ENCODE peak calls at places on chromosome 1, in four cellular contexts. X, P, E and R are unnamed samples.

GRCh38 chr1:154534263-154534844 is 24.1 kb downstream of the UBE2Q1 start:
- DNase-seq in X (peak), P (peak), E (no peak), R (peak)

GRCh38 chr1:77757066-77757584 is 2.5 kb downstream of the USP33 start:
- DNase-seq in X (no peak), P (no peak), E (no peak), R (no peak)

GRCh38 chr1:240465531-240465940 is 146.4 kb downstream of the GREM2 start:
- DNase-seq in X (peak), P (peak), E (no peak), R (no peak)

GRCh38 chr1:112083487-112083886 is 94.0 kb upstream of the KCND3 start:
- DNase-seq in X (no peak), P (no peak), E (no peak), R (peak)

GRCh38 chr1:39413902-39414528 is 77.4 kb upstream of the BMP8A start:
- DNase-seq in X (no peak), P (no peak), E (no peak), R (no peak)

GRCh38 chr1:15452216-15452615 is 4.3 kb upstream of the CELA2A start:
- DNase-seq in X (no peak), P (no peak), E (no peak), R (no peak)

GRCh38 chr1:59947047-59947938 is 20.7 kb upstream of the CYP2J2 start:
- DNase-seq in X (peak), P (peak), E (peak), R (peak)

GRCh38 chr1:18684306-18684705 is 53.7 kb downstream of the PAX7 start:
- DNase-seq in X (no peak), P (no peak), E (no peak), R (no peak)

GRCh38 chr1:167517535-167518330 is 596 bp downstream of the CD247 start:
- DNase-seq in X (peak), P (no peak), E (no peak), R (no peak)

GRCh38 chr1:66641851-66642473 is 108.0 kb downstream of the SGIP1 start:
- DNase-seq in X (no peak), P (no peak), E (no peak), R (peak)

GRCh38 chr1:234763910-234764309 is 153.9 kb upstream of the IRF2BP2 start:
- DNase-seq in X (no peak), P (no peak), E (no peak), R (no peak)

GRCh38 chr1:153754266-153754665 is 20.9 kb upstream of the SLC27A3 start:
- DNase-seq in X (no peak), P (no peak), E (no peak), R (no peak)

GRCh38 chr1:212607206-212607923 is 1.2 kb upstream of the ATF3 start:
- DNase-seq in X (no peak), P (peak), E (peak), R (no peak)

GRCh38 chr1:28604411-28604810 is 12.3 kb downstream of the RAB42 start:
- DNase-seq in X (no peak), P (no peak), E (no peak), R (no peak)

DNA sequence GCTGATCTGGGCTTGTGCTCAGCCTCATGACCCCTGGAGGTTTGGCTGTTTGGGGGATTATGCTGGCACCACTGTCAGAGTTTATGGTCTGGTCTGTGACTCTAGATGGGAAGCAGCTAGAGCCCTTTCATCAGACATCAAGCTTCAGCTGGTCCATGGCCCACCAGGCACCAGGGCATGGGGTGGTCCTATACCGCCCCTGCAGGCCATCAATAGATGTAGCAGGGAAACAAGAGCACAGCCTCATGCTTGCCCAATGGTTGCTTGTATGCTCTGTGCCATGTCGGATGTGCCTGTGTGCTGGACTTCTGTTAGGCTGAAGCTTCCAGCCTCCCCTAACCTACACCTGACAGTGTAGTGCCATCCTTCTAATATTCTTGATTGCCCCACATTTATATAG is 71.1 kb upstream of the CD34 start:
- DNase-seq in X (peak), P (peak), E (no peak), R (peak)
- TF ChIP-seq CTCF in X (peak), P (peak), E (no peak), R (peak)

DNA sequence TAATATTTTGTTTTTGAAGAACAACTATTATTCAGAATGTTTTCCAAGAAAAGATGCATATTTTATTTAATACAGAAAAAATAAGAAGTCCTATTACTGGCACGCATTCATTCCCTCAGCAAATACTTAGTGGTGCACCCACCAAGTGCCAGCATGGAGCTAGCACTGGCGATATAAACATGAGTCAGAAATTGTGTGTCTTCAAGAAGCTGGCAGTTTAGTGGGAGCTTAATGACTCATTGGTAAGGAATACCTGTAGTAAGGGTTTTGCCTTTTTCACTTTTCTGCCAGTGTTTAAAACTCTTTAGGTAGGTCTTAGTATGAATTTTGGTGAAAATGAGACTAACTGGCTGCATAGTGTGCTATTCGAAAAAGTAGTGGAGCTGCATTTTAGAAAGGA is 6.3 kb downstream of the MAGI3 start:
- DNase-seq in X (no peak), P (no peak), E (no peak), R (peak)
- H3K4me3 ChIP-seq in X (no peak), P (no peak), E (no peak), R (no peak)

DNA sequence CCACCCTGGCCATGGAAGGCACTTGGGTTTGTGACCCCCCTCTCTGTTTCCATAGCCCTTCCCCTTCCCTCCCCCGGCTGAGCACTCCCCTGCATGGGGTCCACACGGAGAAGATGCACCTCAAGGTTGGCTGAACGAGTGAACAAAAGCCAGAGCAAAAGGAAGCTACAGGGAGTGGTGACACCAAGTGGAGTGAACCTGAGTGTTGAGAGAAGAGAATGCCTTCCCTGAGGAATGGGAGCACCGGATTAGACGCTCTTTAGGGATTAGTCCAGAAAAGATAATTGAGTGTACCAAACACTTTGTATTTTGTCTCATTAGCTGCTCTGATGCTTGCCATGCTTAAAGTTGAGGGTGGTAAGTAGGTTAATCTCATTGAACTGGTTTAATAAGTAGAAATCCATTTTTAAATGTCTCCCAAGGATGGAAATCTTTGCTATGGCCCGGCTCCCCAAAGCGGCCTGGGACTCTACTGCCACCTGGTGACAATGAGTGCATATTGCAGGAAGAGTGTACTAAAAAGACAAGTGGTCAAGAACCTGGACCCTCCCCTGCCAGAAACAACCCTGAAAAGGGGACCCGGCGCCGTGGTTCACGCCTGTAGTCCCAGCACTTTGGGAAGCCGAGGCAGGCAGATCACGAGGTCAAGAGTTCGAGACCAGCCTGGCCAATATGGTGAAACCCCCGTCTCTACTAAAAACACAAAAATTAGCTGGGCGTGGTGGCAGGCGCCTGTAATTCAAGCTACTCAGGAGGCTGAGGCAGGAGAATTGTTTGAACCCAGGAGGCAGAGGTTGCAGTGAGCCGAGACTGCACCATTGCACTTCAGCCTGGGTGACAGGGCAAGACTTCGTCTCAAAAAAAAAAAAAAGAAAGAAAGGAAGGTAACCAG is 150.6 kb upstream of the ZC3H12A start:
- DNase-seq in X (peak), P (peak), E (peak), R (peak)
- TF ChIP-seq CTCF in X (peak), P (peak), E (peak), R (peak)

GRCh38 chr1:47021070-47021469 is 2.4 kb upstream of the CYP4X1 start:
- DNase-seq in X (no peak), P (no peak), E (no peak), R (no peak)

GRCh38 chr1:47030170-47030805 is 6.8 kb downstream of the CYP4X1 start:
- DNase-seq in X (no peak), P (no peak), E (no peak), R (no peak)

GRCh38 chr1:47023268-47024137 is at the start of gene CYP4X1:
- DNase-seq in X (no peak), P (peak), E (peak), R (no peak)

DNA sequence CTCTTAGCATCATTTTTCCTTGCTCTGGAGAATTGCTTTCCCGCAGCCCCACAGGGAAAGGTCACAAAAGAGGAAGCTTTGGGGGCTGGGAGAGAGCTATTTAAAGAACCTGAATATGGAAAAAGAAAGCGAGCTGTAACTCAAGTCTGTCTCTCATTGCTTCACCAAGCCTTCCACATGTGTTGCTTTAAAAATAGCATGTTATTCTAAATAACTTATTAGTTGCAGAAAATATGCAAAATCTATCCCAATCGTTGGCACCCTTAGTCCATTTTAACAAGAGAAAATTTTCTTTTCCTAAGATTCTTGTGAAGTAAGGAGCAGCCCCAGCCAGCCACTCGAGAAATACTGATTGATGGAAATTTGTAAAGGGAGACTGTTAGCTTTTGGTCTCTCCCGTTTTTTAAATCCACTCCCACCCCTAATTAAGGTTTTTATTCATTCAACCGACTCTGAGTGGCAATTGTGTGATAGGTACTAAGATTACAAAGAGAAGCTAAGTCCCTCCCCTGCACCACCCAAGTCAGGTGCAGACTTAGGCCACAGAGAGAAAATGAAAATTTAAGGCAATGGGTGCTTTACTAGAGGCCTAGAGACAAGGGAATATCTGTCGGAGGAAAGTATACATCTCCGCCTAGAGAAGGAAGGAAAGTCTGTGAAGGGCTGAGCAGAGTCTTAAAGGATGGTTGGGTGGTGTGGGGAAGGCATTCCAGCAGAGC is 828 bp downstream of the CYP4X1 start:
- DNase-seq in X (no peak), P (no peak), E (no peak), R (no peak)
- H3K4me3 ChIP-seq in X (no peak), P (peak), E (peak), R (no peak)